ENCODE peak calls at places on chromosomes 13 and 19, in five cellular contexts. One of them, this sample, is unnamed.

GRCh38 chr19:44764975-44765948 is 12.4 kb upstream of the CBLC start:
- DNase-seq in GM12865: no peak
- DNase-seq in activated T-cell treated with anti-CD3 and anti-CD28 coated beads, Interleukin-2, amount 50 U/mL, for 4 hours: no peak
- DNase-seq in iPS-NIHi11: no peak
- DNase-seq in naive thymus-derived CD8-positive, alpha-beta T cell: no peak
- DNase-seq in this sample: no peak

GRCh38 chr19:15091918-15092753 is 10.1 kb downstream of the OR1I1 start:
- DNase-seq in GM12865: peak
- DNase-seq in activated T-cell treated with anti-CD3 and anti-CD28 coated beads, Interleukin-2, amount 50 U/mL, for 4 hours: peak
- DNase-seq in iPS-NIHi11: peak
- DNase-seq in naive thymus-derived CD8-positive, alpha-beta T cell: peak
- DNase-seq in this sample: no peak

GRCh38 chr19:47848871-47849473 is 10.1 kb upstream of the TPRX2 start:
- DNase-seq in GM12865: peak
- DNase-seq in activated T-cell treated with anti-CD3 and anti-CD28 coated beads, Interleukin-2, amount 50 U/mL, for 4 hours: peak
- DNase-seq in iPS-NIHi11: peak
- DNase-seq in naive thymus-derived CD8-positive, alpha-beta T cell: peak
- DNase-seq in this sample: peak

GRCh38 chr19:49422407-49423277 is 599 bp downstream of the PTH2 start:
- DNase-seq in GM12865: peak
- DNase-seq in activated T-cell treated with anti-CD3 and anti-CD28 coated beads, Interleukin-2, amount 50 U/mL, for 4 hours: no peak
- DNase-seq in iPS-NIHi11: peak
- DNase-seq in naive thymus-derived CD8-positive, alpha-beta T cell: peak
- DNase-seq in this sample: no peak

GRCh38 chr19:38634757-38635482 is 12.5 kb upstream of the ACTN4 start:
- DNase-seq in GM12865: peak
- DNase-seq in activated T-cell treated with anti-CD3 and anti-CD28 coated beads, Interleukin-2, amount 50 U/mL, for 4 hours: peak
- DNase-seq in iPS-NIHi11: peak
- DNase-seq in naive thymus-derived CD8-positive, alpha-beta T cell: peak
- DNase-seq in this sample: peak

GRCh38 chr13:79468402-79468801 is 12.6 kb upstream of the NDFIP2 start:
- DNase-seq in GM12865: no peak
- DNase-seq in activated T-cell treated with anti-CD3 and anti-CD28 coated beads, Interleukin-2, amount 50 U/mL, for 4 hours: no peak
- DNase-seq in iPS-NIHi11: no peak
- DNase-seq in naive thymus-derived CD8-positive, alpha-beta T cell: no peak
- DNase-seq in this sample: no peak

GRCh38 chr13:32530841-32531253 is 7.7 kb downstream of the N4BP2L2 start:
- DNase-seq in GM12865: peak
- DNase-seq in activated T-cell treated with anti-CD3 and anti-CD28 coated beads, Interleukin-2, amount 50 U/mL, for 4 hours: no peak
- DNase-seq in iPS-NIHi11: no peak
- DNase-seq in naive thymus-derived CD8-positive, alpha-beta T cell: peak
- DNase-seq in this sample: no peak

GRCh38 chr13:66665991-66666390 is 564.1 kb downstream of the PCDH9 start:
- DNase-seq in GM12865: peak
- DNase-seq in activated T-cell treated with anti-CD3 and anti-CD28 coated beads, Interleukin-2, amount 50 U/mL, for 4 hours: no peak
- DNase-seq in iPS-NIHi11: peak
- DNase-seq in naive thymus-derived CD8-positive, alpha-beta T cell: no peak
- DNase-seq in this sample: no peak

GRCh38 chr13:97194473-97194872 is 27.7 kb upstream of the MBNL2 start:
- DNase-seq in GM12865: no peak
- DNase-seq in activated T-cell treated with anti-CD3 and anti-CD28 coated beads, Interleukin-2, amount 50 U/mL, for 4 hours: no peak
- DNase-seq in iPS-NIHi11: no peak
- DNase-seq in naive thymus-derived CD8-positive, alpha-beta T cell: no peak
- DNase-seq in this sample: no peak

GRCh38 chr13:23983671-23984070 is 86.4 kb upstream of the C1QTNF9B start:
- DNase-seq in GM12865: no peak
- DNase-seq in activated T-cell treated with anti-CD3 and anti-CD28 coated beads, Interleukin-2, amount 50 U/mL, for 4 hours: no peak
- DNase-seq in iPS-NIHi11: no peak
- DNase-seq in naive thymus-derived CD8-positive, alpha-beta T cell: no peak
- DNase-seq in this sample: no peak

GRCh38 chr19:16025108-16026101 is 50.9 kb upstream of the TPM4 start:
- DNase-seq in GM12865: peak
- DNase-seq in activated T-cell treated with anti-CD3 and anti-CD28 coated beads, Interleukin-2, amount 50 U/mL, for 4 hours: no peak
- DNase-seq in iPS-NIHi11: peak
- DNase-seq in naive thymus-derived CD8-positive, alpha-beta T cell: no peak
- DNase-seq in this sample: no peak

GRCh38 chr19:34793562-34793961 is 20.5 kb upstream of the ZNF599 start:
- DNase-seq in GM12865: no peak
- DNase-seq in activated T-cell treated with anti-CD3 and anti-CD28 coated beads, Interleukin-2, amount 50 U/mL, for 4 hours: no peak
- DNase-seq in iPS-NIHi11: no peak
- DNase-seq in naive thymus-derived CD8-positive, alpha-beta T cell: no peak
- DNase-seq in this sample: no peak

GRCh38 chr13:32228330-32229041 is 86.7 kb downstream of the ZAR1L start:
- DNase-seq in GM12865: no peak
- DNase-seq in activated T-cell treated with anti-CD3 and anti-CD28 coated beads, Interleukin-2, amount 50 U/mL, for 4 hours: no peak
- DNase-seq in iPS-NIHi11: no peak
- DNase-seq in naive thymus-derived CD8-positive, alpha-beta T cell: no peak
- DNase-seq in this sample: no peak

GRCh38 chr19:18450934-18451836 is 13.3 kb upstream of the ISYNA1 start:
- DNase-seq in GM12865: peak
- DNase-seq in activated T-cell treated with anti-CD3 and anti-CD28 coated beads, Interleukin-2, amount 50 U/mL, for 4 hours: peak
- DNase-seq in iPS-NIHi11: peak
- DNase-seq in naive thymus-derived CD8-positive, alpha-beta T cell: peak
- DNase-seq in this sample: peak

GRCh38 chr19:50893047-50893737 is 18.0 kb downstream of the KLK4 start:
- DNase-seq in GM12865: peak
- DNase-seq in activated T-cell treated with anti-CD3 and anti-CD28 coated beads, Interleukin-2, amount 50 U/mL, for 4 hours: no peak
- DNase-seq in iPS-NIHi11: peak
- DNase-seq in naive thymus-derived CD8-positive, alpha-beta T cell: no peak
- DNase-seq in this sample: no peak

GRCh38 chr19:7294571-7295212 is 478 bp upstream of the INSR start:
- DNase-seq in GM12865: peak
- DNase-seq in activated T-cell treated with anti-CD3 and anti-CD28 coated beads, Interleukin-2, amount 50 U/mL, for 4 hours: peak
- DNase-seq in iPS-NIHi11: peak
- DNase-seq in naive thymus-derived CD8-positive, alpha-beta T cell: no peak
- DNase-seq in this sample: no peak

GRCh38 chr19:15098505-15098904 is 8.7 kb upstream of the SYDE1 start:
- DNase-seq in GM12865: no peak
- DNase-seq in activated T-cell treated with anti-CD3 and anti-CD28 coated beads, Interleukin-2, amount 50 U/mL, for 4 hours: no peak
- DNase-seq in iPS-NIHi11: no peak
- DNase-seq in naive thymus-derived CD8-positive, alpha-beta T cell: no peak
- DNase-seq in this sample: no peak

GRCh38 chr13:43021926-43022670 is 1.3 kb upstream of the DNAJC15 start:
- DNase-seq in GM12865: no peak
- DNase-seq in activated T-cell treated with anti-CD3 and anti-CD28 coated beads, Interleukin-2, amount 50 U/mL, for 4 hours: no peak
- DNase-seq in iPS-NIHi11: no peak
- DNase-seq in naive thymus-derived CD8-positive, alpha-beta T cell: no peak
- DNase-seq in this sample: no peak

GRCh38 chr13:40496035-40496810 is 170.2 kb downstream of the FOXO1 start:
- DNase-seq in GM12865: no peak
- DNase-seq in activated T-cell treated with anti-CD3 and anti-CD28 coated beads, Interleukin-2, amount 50 U/mL, for 4 hours: no peak
- DNase-seq in iPS-NIHi11: no peak
- DNase-seq in naive thymus-derived CD8-positive, alpha-beta T cell: no peak
- DNase-seq in this sample: no peak

GRCh38 chr19:46365561-46365960 is 18.7 kb downstream of the PPP5C start:
- DNase-seq in GM12865: no peak
- DNase-seq in activated T-cell treated with anti-CD3 and anti-CD28 coated beads, Interleukin-2, amount 50 U/mL, for 4 hours: no peak
- DNase-seq in iPS-NIHi11: no peak
- DNase-seq in naive thymus-derived CD8-positive, alpha-beta T cell: no peak
- DNase-seq in this sample: no peak

GRCh38 chr19:39370735-39371134 is 20.2 kb downstream of the PAF1 start:
- DNase-seq in GM12865: no peak
- DNase-seq in activated T-cell treated with anti-CD3 and anti-CD28 coated beads, Interleukin-2, amount 50 U/mL, for 4 hours: no peak
- DNase-seq in iPS-NIHi11: no peak
- DNase-seq in naive thymus-derived CD8-positive, alpha-beta T cell: no peak
- DNase-seq in this sample: no peak

GRCh38 chr13:111460548-111461444 is 140.4 kb downstream of the TEX29 start:
- DNase-seq in GM12865: peak
- DNase-seq in activated T-cell treated with anti-CD3 and anti-CD28 coated beads, Interleukin-2, amount 50 U/mL, for 4 hours: no peak
- DNase-seq in iPS-NIHi11: peak
- DNase-seq in naive thymus-derived CD8-positive, alpha-beta T cell: no peak
- DNase-seq in this sample: no peak

GRCh38 chr19:9406798-9407352 is 28.5 kb downstream of the ZNF266 start:
- DNase-seq in GM12865: peak
- DNase-seq in activated T-cell treated with anti-CD3 and anti-CD28 coated beads, Interleukin-2, amount 50 U/mL, for 4 hours: peak
- DNase-seq in iPS-NIHi11: peak
- DNase-seq in naive thymus-derived CD8-positive, alpha-beta T cell: peak
- DNase-seq in this sample: peak

GRCh38 chr13:89227356-89227755 is 1556.2 kb downstream of the SLITRK5 start:
- DNase-seq in GM12865: no peak
- DNase-seq in activated T-cell treated with anti-CD3 and anti-CD28 coated beads, Interleukin-2, amount 50 U/mL, for 4 hours: no peak
- DNase-seq in iPS-NIHi11: no peak
- DNase-seq in naive thymus-derived CD8-positive, alpha-beta T cell: no peak
- DNase-seq in this sample: no peak

GRCh38 chr19:12641456-12641855 is 25.1 kb downstream of the MAN2B1 start:
- DNase-seq in GM12865: no peak
- DNase-seq in activated T-cell treated with anti-CD3 and anti-CD28 coated beads, Interleukin-2, amount 50 U/mL, for 4 hours: no peak
- DNase-seq in iPS-NIHi11: no peak
- DNase-seq in naive thymus-derived CD8-positive, alpha-beta T cell: no peak
- DNase-seq in this sample: no peak

GRCh38 chr13:19957320-19958118 is 1.0 kb upstream of the ZMYM2 start:
- DNase-seq in GM12865: peak
- DNase-seq in activated T-cell treated with anti-CD3 and anti-CD28 coated beads, Interleukin-2, amount 50 U/mL, for 4 hours: peak
- DNase-seq in iPS-NIHi11: peak
- DNase-seq in naive thymus-derived CD8-positive, alpha-beta T cell: peak
- DNase-seq in this sample: peak

GRCh38 chr13:50701469-50701868 is 142.0 kb downstream of the DLEU7 start:
- DNase-seq in GM12865: no peak
- DNase-seq in activated T-cell treated with anti-CD3 and anti-CD28 coated beads, Interleukin-2, amount 50 U/mL, for 4 hours: no peak
- DNase-seq in iPS-NIHi11: no peak
- DNase-seq in naive thymus-derived CD8-positive, alpha-beta T cell: no peak
- DNase-seq in this sample: no peak

GRCh38 chr13:31670831-31671617 is 68.3 kb upstream of the RXFP2 start:
- DNase-seq in GM12865: no peak
- DNase-seq in activated T-cell treated with anti-CD3 and anti-CD28 coated beads, Interleukin-2, amount 50 U/mL, for 4 hours: no peak
- DNase-seq in iPS-NIHi11: no peak
- DNase-seq in naive thymus-derived CD8-positive, alpha-beta T cell: no peak
- DNase-seq in this sample: no peak

GRCh38 chr13:77620138-77620537 is 77.3 kb upstream of the SLAIN1 start:
- DNase-seq in GM12865: no peak
- DNase-seq in activated T-cell treated with anti-CD3 and anti-CD28 coated beads, Interleukin-2, amount 50 U/mL, for 4 hours: no peak
- DNase-seq in iPS-NIHi11: no peak
- DNase-seq in naive thymus-derived CD8-positive, alpha-beta T cell: no peak
- DNase-seq in this sample: no peak

GRCh38 chr19:1214862-1215731 is 9.5 kb downstream of the STK11 start:
- DNase-seq in GM12865: no peak
- DNase-seq in activated T-cell treated with anti-CD3 and anti-CD28 coated beads, Interleukin-2, amount 50 U/mL, for 4 hours: no peak
- DNase-seq in iPS-NIHi11: no peak
- DNase-seq in naive thymus-derived CD8-positive, alpha-beta T cell: no peak
- DNase-seq in this sample: no peak

GRCh38 chr19:11208526-11209471 is 11.5 kb upstream of the KANK2 start:
- DNase-seq in GM12865: no peak
- DNase-seq in activated T-cell treated with anti-CD3 and anti-CD28 coated beads, Interleukin-2, amount 50 U/mL, for 4 hours: no peak
- DNase-seq in iPS-NIHi11: no peak
- DNase-seq in naive thymus-derived CD8-positive, alpha-beta T cell: no peak
- DNase-seq in this sample: no peak

GRCh38 chr19:48982280-48982679 is 10.8 kb downstream of the GYS1 start:
- DNase-seq in GM12865: no peak
- DNase-seq in activated T-cell treated with anti-CD3 and anti-CD28 coated beads, Interleukin-2, amount 50 U/mL, for 4 hours: no peak
- DNase-seq in iPS-NIHi11: no peak
- DNase-seq in naive thymus-derived CD8-positive, alpha-beta T cell: no peak
- DNase-seq in this sample: no peak